ENCODE peak calls at places on chromosomes 16 and 17, in five cellular contexts. O, V, W, D and N are unnamed samples. For H3K27me3, the result is how much of the 10 kb centered on the place peaks cover.

GRCh38 chr17:18258356-18259038 is at the start of gene FLII:
- DNase-seq in O (no peak), V (peak), W (peak), D (peak), N (peak)

GRCh38 chr16:81265658-81266451 is 27.4 kb downstream of the BCO1 start:
- DNase-seq in O (no peak), V (no peak), W (peak), D (peak), N (no peak)

GRCh38 chr17:15966183-15966878 is 21.4 kb downstream of the ADORA2B start:
- DNase-seq in O (no peak), V (peak), W (peak), D (peak), N (peak)

GRCh38 chr16:15777533-15778203 is 79.2 kb downstream of the MYH11 start:
- DNase-seq in O (no peak), V (peak), W (peak), D (peak), N (peak)

GRCh38 chr17:81846743-81847689 is 12.2 kb upstream of the PPP1R27 start:
- DNase-seq in O (no peak), V (no peak), W (no peak), D (no peak), N (no peak)

GRCh38 chr17:65027305-65027704 is 29.2 kb downstream of the GNA13 start:
- DNase-seq in O (peak), V (peak), W (peak), D (peak), N (peak)

GRCh38 chr16:19168173-19169080 is at the start of gene SYT17:
- DNase-seq in O (no peak), V (peak), W (peak), D (peak), N (no peak)

GRCh38 chr17:50539762-50540440 is 7.1 kb upstream of the SPATA20 start:
- DNase-seq in O (peak), V (no peak), W (no peak), D (peak), N (no peak)

GRCh38 chr16:50144211-50144610 is 8.9 kb upstream of the TENT4B start:
- DNase-seq in O (no peak), V (no peak), W (no peak), D (no peak), N (no peak)

GRCh38 chr16:88764913-88765349 is 20.1 kb downstream of the PIEZO1 start:
- DNase-seq in O (peak), V (no peak), W (peak), D (peak), N (no peak)

GRCh38 chr16:53950677-53951076 is 246.7 kb downstream of the FTO start:
- DNase-seq in O (no peak), V (peak), W (no peak), D (no peak), N (no peak)

GRCh38 chr16:74724820-74725549 is 24.3 kb upstream of the MLKL start:
- DNase-seq in O (no peak), V (no peak), W (no peak), D (no peak), N (no peak)

GRCh38 chr16:19588661-19589060 is 33.2 kb downstream of the VPS35L start:
- DNase-seq in O (no peak), V (no peak), W (no peak), D (no peak), N (no peak)

GRCh38 chr17:353838-354234 is 1.2 kb upstream of the RPH3AL start:
- DNase-seq in O (no peak), V (no peak), W (no peak), D (no peak), N (no peak)
- H3K27me3 ChIP-seq in O (under half), V (under half), W (under half), D (under half), N (under half)

DNA sequence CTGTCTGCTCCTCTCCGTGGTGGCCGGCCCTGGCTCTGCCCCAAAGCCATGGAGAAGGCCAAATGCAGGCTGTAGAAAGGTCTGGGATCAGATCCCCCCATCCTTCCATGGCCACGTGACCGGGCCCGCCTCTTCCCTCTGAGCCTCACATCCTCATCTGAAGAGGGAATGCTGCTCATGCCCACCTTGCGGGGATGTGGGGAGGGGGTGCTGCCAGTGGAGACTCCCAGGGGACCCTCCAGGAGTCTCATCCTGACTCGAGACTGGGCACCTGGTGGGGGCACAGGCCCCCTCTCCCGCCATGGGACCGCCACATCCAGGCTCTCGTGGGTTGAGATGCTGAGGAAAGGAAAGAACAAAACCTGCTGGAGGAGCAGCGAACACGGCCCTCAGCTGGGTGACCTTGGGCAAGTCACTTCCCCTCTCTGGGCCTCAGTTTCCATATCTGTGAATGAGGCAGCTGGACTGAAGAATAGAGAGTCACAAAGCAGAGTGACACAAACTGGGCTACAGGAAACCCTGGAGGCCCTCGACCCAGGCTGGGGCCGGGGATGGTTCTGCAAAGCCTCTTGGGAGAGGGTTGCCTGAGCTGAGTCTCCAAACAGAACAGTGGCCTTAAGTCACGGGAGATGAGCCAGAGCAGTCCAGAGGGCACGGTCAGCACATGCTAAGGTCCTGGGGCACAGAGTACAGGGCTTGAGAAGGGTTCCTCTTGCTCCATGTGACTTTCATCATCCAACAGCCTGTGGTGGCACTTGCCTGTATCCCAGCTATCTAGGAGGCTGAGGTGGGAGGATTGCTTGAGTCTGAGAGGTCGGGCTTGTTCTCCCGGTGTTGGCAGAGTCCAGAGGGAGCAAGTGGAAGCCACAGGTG is 30.1 kb downstream of the SOCS1 start:
- DNase-seq in O (no peak), V (no peak), W (no peak), D (no peak), N (no peak)
- H3K4me3 ChIP-seq in O (no peak), V (no peak), W (no peak), D (no peak), N (no peak)

DNA sequence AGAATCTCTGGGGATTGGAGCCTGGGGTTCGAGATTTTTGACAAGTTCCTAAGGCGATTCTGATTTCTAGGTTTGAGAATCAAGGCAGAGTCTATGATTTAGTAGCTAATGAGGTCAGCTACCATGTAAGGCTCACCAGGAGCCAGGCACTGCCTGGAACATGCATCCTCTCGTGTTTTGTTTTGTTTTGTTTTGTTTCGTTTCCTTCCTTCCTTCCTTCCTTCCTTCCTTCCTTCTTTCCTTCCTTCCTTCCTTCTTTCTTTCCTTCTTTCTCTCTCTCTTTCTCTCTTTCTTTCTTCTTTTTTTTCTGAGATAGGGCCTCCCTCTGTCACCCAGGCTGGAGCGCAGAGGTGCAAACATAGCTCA is 39.1 kb downstream of the SRCIN1 start:
- DNase-seq in O (no peak), V (no peak), W (no peak), D (no peak), N (no peak)
- H3K27me3 ChIP-seq in O (half or more), V (half or more), W (under half), D (half or more), N (under half)

GRCh38 chr17:76196675-76197074 is 43.6 kb downstream of the RNF157 start:
- DNase-seq in O (no peak), V (no peak), W (no peak), D (no peak), N (no peak)

GRCh38 chr17:76200354-76200753 is 39.9 kb downstream of the RNF157 start:
- DNase-seq in O (no peak), V (no peak), W (no peak), D (no peak), N (no peak)

GRCh38 chr17:76197911-76198310 is 42.4 kb downstream of the RNF157 start:
- DNase-seq in O (no peak), V (no peak), W (no peak), D (no peak), N (no peak)

GRCh38 chr17:76198702-76199101 is 41.6 kb downstream of the RNF157 start:
- DNase-seq in O (no peak), V (no peak), W (no peak), D (no peak), N (no peak)

DNA sequence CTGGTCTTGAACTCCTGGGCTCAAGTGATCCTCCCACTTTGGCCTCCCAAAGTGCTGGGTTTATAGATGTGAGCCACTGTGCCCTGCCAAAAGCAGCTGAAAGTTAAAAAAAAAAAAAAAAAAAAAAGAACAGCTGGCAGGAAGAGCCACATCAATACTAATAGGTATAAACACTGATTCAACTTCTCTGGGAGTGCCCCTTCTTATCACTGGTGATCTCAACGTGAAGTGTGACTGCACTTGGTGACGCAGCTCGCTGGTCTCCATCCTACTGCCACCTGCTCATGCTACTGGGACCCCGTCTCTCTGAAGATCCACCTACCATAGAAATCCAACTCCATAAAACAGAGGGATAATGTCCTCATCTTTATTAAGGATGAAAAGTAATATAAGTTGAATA is 40.8 kb downstream of the RNF157 start:
- DNase-seq in O (no peak), V (no peak), W (no peak), D (no peak), N (no peak)
- H3K4me3 ChIP-seq in O (no peak), V (no peak), W (no peak), D (no peak), N (no peak)

GRCh38 chr17:61443475-61443882 is 8.7 kb upstream of the TBX4 start:
- DNase-seq in O (no peak), V (no peak), W (no peak), D (no peak), N (no peak)
- H3K27me3 ChIP-seq in O (under half), V (under half), W (under half), D (under half), N (under half)

GRCh38 chr16:47493358-47494337 is 32.5 kb downstream of the PHKB start:
- DNase-seq in O (no peak), V (no peak), W (no peak), D (no peak), N (no peak)
- H3K4me3 ChIP-seq in O (no peak), V (no peak), W (no peak), D (no peak), N (no peak)

GRCh38 chr17:76077582-76078110 is 1.3 kb upstream of the ZACN start:
- DNase-seq in O (no peak), V (no peak), W (peak), D (no peak), N (no peak)

GRCh38 chr17:76076100-76076764 is 1.7 kb downstream of the GALR2 start:
- DNase-seq in O (no peak), V (peak), W (no peak), D (no peak), N (no peak)

GRCh38 chr17:76075364-76076099 is 951 bp downstream of the GALR2 start:
- DNase-seq in O (no peak), V (peak), W (no peak), D (no peak), N (peak)

GRCh38 chr17:76078859-76079576 is at the start of gene ZACN:
- DNase-seq in O (no peak), V (no peak), W (no peak), D (no peak), N (no peak)

DNA sequence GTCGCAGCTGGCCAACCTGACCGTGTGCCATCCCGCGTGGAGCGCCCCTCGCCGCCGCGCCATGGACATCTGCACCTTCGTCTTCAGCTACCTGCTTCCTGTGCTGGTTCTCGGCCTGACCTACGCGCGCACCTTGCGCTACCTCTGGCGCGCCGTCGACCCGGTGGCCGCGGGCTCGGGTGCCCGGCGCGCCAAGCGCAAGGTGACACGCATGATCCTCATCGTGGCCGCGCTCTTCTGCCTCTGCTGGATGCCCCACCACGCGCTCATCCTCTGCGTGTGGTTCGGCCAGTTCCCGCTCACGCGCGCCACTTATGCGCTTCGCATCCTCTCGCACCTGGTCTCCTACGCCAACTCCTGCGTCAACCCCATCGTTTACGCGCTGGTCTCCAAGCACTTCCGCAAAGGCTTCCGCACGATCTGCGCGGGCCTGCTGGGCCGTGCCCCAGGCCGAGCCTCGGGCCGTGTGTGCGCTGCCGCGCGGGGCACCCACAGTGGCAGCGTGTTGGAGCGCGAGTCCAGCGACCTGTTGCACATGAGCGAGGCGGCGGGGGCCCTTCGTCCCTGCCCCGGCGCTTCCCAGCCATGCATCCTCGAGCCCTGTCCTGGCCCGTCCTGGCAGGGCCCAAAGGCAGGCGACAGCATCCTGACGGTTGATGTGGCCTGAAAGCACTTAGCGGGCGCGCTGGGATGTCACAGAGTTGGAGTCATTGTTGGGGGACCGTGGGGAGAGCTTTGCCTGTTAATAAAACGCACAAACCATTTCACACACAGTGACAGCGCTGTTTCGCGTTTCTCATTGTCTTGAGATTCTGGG is 2.0 kb upstream of the ZACN start:
- DNase-seq in O (no peak), V (peak), W (no peak), D (no peak), N (no peak)
- H3K27me3 ChIP-seq in O (half or more), V (half or more), W (half or more), D (half or more), N (half or more)

GRCh38 chr17:7916799-7917198 is 710 bp upstream of the RNF227 start:
- DNase-seq in O (no peak), V (no peak), W (no peak), D (no peak), N (no peak)
- H3K4me3 ChIP-seq in O (no peak), V (no peak), W (no peak), D (no peak), N (no peak)

DNA sequence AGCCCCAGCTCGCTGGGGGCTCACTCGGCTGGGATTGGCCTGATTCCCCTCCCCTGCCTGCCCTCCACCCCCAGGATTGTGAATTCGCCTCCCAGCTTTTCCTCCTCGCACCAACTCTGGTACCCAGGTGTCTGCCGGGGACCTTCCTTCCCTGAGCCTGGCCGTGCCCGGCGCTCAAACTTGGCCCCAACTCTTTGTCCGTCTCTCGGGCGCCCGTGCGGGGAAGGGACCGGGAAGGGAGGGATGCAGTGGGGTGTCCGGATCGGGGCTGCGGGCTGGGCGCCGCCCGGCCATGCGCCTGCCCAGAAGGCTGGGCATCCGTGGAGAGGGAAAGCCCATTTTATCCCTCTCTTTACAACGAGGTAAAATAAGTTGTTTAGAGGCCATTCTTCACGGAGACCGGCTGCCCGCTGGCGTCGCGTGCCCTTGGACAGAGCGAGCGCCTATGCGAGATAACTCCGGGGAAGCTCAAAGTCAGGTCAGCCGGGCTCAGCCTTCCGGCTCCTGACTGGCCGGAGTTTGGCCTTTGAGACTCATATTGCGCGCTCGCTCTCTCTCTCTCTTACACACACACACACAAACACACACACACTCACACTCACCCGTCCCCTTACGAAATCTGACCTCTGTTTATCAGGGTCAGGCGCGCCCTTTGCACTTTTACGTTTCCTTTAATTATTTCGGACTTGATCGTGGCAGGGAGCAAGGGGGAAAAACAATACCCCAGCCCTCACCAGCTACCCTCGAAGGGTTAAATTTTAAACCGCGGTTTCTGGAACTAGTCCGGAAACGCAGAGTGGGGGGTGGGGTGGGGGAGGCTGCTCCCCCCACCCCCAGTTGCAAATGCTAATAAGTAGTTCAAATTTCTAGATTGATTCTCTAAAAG is 798 bp upstream of the MAF start:
- DNase-seq in O (no peak), V (peak), W (no peak), D (peak), N (no peak)
- H3K27me3 ChIP-seq in O (under half), V (under half), W (half or more), D (under half), N (half or more)